ENCODE peak calls at places on chromosomes 1 and 21, in five cellular contexts. Y is M059J, P is fibroblast of lung, V is occipital lobe, U is SHP77. B is an unnamed sample.

GRCh38 chr1:218409946-218410510 is 64.9 kb downstream of the TGFB2 start:
- DNase-seq in Y (peak; percentile 84), P (peak; percentile 87), V (no peak), U (no peak), B (no peak)

GRCh38 chr1:19529570-19530145 is 44.3 kb upstream of the CAPZB start:
- DNase-seq in Y (no peak), P (no peak), V (no peak), U (no peak), B (no peak)

GRCh38 chr1:57586842-57587241 is 163.0 kb upstream of the DAB1 start:
- DNase-seq in Y (peak; percentile 6), P (no peak), V (no peak), U (no peak), B (no peak)

GRCh38 chr1:221912230-221912629 is 170.3 kb upstream of the DUSP10 start:
- DNase-seq in Y (no peak), P (peak; percentile 32), V (no peak), U (no peak), B (no peak)

GRCh38 chr21:44285547-44285992 is at the start of gene AIRE:
- DNase-seq in Y (peak; percentile 62), P (no peak), V (no peak), U (no peak), B (no peak)

GRCh38 chr1:9449106-9449627 is 90.1 kb upstream of the SLC25A33 start:
- DNase-seq in Y (peak; percentile 64), P (peak; percentile 86), V (peak; percentile 37), U (no peak), B (no peak)

GRCh38 chr1:206006946-206007345 is 3.8 kb upstream of the RAB7B start:
- DNase-seq in Y (no peak), P (no peak), V (no peak), U (no peak), B (no peak)

GRCh38 chr1:228911225-228911624 is 175.9 kb downstream of the RHOU start:
- DNase-seq in Y (no peak), P (no peak), V (no peak), U (no peak), B (no peak)

GRCh38 chr1:58331156-58331555 is 215.4 kb downstream of the OMA1 start:
- DNase-seq in Y (peak; percentile 47), P (peak; percentile 41), V (no peak), U (no peak), B (no peak)

GRCh38 chr1:55150880-55151582 is 64.1 kb downstream of the USP24 start:
- DNase-seq in Y (no peak), P (no peak), V (no peak), U (no peak), B (peak; percentile 17)

GRCh38 chr21:44713130-44713529 is 1.8 kb upstream of the TSPEAR start:
- DNase-seq in Y (no peak), P (no peak), V (no peak), U (no peak), B (no peak)

GRCh38 chr1:113871597-113872113 is at the start of gene PTPN22:
- DNase-seq in Y (peak; percentile 96), P (peak; percentile 93), V (no peak), U (no peak), B (peak; percentile 70)

GRCh38 chr1:154749078-154749760 is 120.9 kb downstream of the KCNN3 start:
- DNase-seq in Y (peak; percentile 33), P (peak; percentile 49), V (no peak), U (no peak), B (no peak)

GRCh38 chr1:214573386-214574358 is 22.3 kb upstream of the PTPN14 start:
- DNase-seq in Y (peak; percentile 82), P (peak; percentile 82), V (no peak), U (no peak), B (no peak)

B was measured in GM10248.